ENCODE peak calls at places on chromosome 5, in seven cellular contexts. One of them, this sample, is unnamed.

GRCh38 chr5:60668715-60669304 is 31.2 kb downstream of the DEPDC1B start:
- DNase-seq in HepG2: peak
- DNase-seq in H1: no peak
- DNase-seq in K562: peak
- DNase-seq in SK-N-SH: peak
- DNase-seq in HCT116: peak
- DNase-seq in GM12878: no peak
- DNase-seq in this sample: no peak

GRCh38 chr5:142548739-142549275 is 137.1 kb downstream of the FGF1 start:
- DNase-seq in HepG2: peak
- DNase-seq in H1: peak
- DNase-seq in K562: peak
- DNase-seq in SK-N-SH: peak
- DNase-seq in HCT116: peak
- DNase-seq in GM12878: peak
- DNase-seq in this sample: peak

GRCh38 chr5:103256178-103256577 is 2.4 kb upstream of the MACIR start:
- DNase-seq in HepG2: peak
- DNase-seq in H1: no peak
- DNase-seq in K562: peak
- DNase-seq in SK-N-SH: no peak
- DNase-seq in HCT116: no peak
- DNase-seq in GM12878: no peak
- DNase-seq in this sample: no peak

GRCh38 chr5:139873033-139873794 is 77.6 kb downstream of the PSD2 start:
- DNase-seq in HepG2: no peak
- DNase-seq in H1: no peak
- DNase-seq in K562: no peak
- DNase-seq in SK-N-SH: no peak
- DNase-seq in HCT116: no peak
- DNase-seq in GM12878: no peak
- DNase-seq in this sample: no peak

GRCh38 chr5:141640698-141641097 is 3.9 kb downstream of the RELL2 start:
- DNase-seq in HepG2: no peak
- DNase-seq in H1: no peak
- DNase-seq in K562: no peak
- DNase-seq in SK-N-SH: no peak
- DNase-seq in HCT116: no peak
- DNase-seq in GM12878: no peak
- DNase-seq in this sample: no peak

GRCh38 chr5:40364441-40364840 is 315.3 kb upstream of the PTGER4 start:
- DNase-seq in HepG2: no peak
- DNase-seq in H1: no peak
- DNase-seq in K562: no peak
- DNase-seq in SK-N-SH: no peak
- DNase-seq in HCT116: no peak
- DNase-seq in GM12878: no peak
- DNase-seq in this sample: no peak

GRCh38 chr5:123673107-123673506 is 161.1 kb downstream of the CSNK1G3 start:
- DNase-seq in HepG2: peak
- DNase-seq in H1: no peak
- DNase-seq in K562: no peak
- DNase-seq in SK-N-SH: no peak
- DNase-seq in HCT116: no peak
- DNase-seq in GM12878: no peak
- DNase-seq in this sample: no peak

GRCh38 chr5:2981652-2982051 is 230.2 kb upstream of the IRX2 start:
- DNase-seq in HepG2: no peak
- DNase-seq in H1: no peak
- DNase-seq in K562: no peak
- DNase-seq in SK-N-SH: no peak
- DNase-seq in HCT116: no peak
- DNase-seq in GM12878: no peak
- DNase-seq in this sample: no peak

GRCh38 chr5:150065346-150065745 is 21.0 kb downstream of the CSF1R start:
- DNase-seq in HepG2: peak
- DNase-seq in H1: no peak
- DNase-seq in K562: peak
- DNase-seq in SK-N-SH: no peak
- DNase-seq in HCT116: no peak
- DNase-seq in GM12878: no peak
- DNase-seq in this sample: no peak

GRCh38 chr5:1464096-1464446 is 18.8 kb upstream of the SLC6A3 start:
- DNase-seq in HepG2: no peak
- DNase-seq in H1: no peak
- DNase-seq in K562: no peak
- DNase-seq in SK-N-SH: peak
- DNase-seq in HCT116: no peak
- DNase-seq in GM12878: no peak
- DNase-seq in this sample: no peak

GRCh38 chr5:40916213-40916612 is 6.9 kb downstream of the C7 start:
- DNase-seq in HepG2: no peak
- DNase-seq in H1: no peak
- DNase-seq in K562: no peak
- DNase-seq in SK-N-SH: no peak
- DNase-seq in HCT116: no peak
- DNase-seq in GM12878: no peak
- DNase-seq in this sample: no peak

GRCh38 chr5:144698454-144698853 is 527.8 kb downstream of the KCTD16 start:
- DNase-seq in HepG2: no peak
- DNase-seq in H1: no peak
- DNase-seq in K562: no peak
- DNase-seq in SK-N-SH: no peak
- DNase-seq in HCT116: no peak
- DNase-seq in GM12878: no peak
- DNase-seq in this sample: no peak

GRCh38 chr5:1701194-1701593 is 98.4 kb downstream of the MRPL36 start:
- DNase-seq in HepG2: no peak
- DNase-seq in H1: no peak
- DNase-seq in K562: no peak
- DNase-seq in SK-N-SH: no peak
- DNase-seq in HCT116: no peak
- DNase-seq in GM12878: no peak
- DNase-seq in this sample: no peak

GRCh38 chr5:177209610-177210009 is 76.0 kb downstream of the NSD1 start:
- DNase-seq in HepG2: no peak
- DNase-seq in H1: no peak
- DNase-seq in K562: no peak
- DNase-seq in SK-N-SH: no peak
- DNase-seq in HCT116: no peak
- DNase-seq in GM12878: no peak
- DNase-seq in this sample: no peak

GRCh38 chr5:27010646-27011045 is 27.7 kb downstream of the CDH9 start:
- DNase-seq in HepG2: no peak
- DNase-seq in H1: no peak
- DNase-seq in K562: no peak
- DNase-seq in SK-N-SH: no peak
- DNase-seq in HCT116: no peak
- DNase-seq in GM12878: no peak
- DNase-seq in this sample: no peak

GRCh38 chr5:149517461-149518122 is 33.6 kb downstream of the CSNK1A1 start:
- DNase-seq in HepG2: no peak
- DNase-seq in H1: no peak
- DNase-seq in K562: no peak
- DNase-seq in SK-N-SH: no peak
- DNase-seq in HCT116: no peak
- DNase-seq in GM12878: no peak
- DNase-seq in this sample: no peak

GRCh38 chr5:27241564-27242257 is 203.3 kb upstream of the CDH9 start:
- DNase-seq in HepG2: no peak
- DNase-seq in H1: no peak
- DNase-seq in K562: no peak
- DNase-seq in SK-N-SH: no peak
- DNase-seq in HCT116: no peak
- DNase-seq in GM12878: no peak
- DNase-seq in this sample: peak

GRCh38 chr5:150153957-150154617 is 1.6 kb downstream of the PDGFRB start:
- DNase-seq in HepG2: peak
- DNase-seq in H1: no peak
- DNase-seq in K562: no peak
- DNase-seq in SK-N-SH: no peak
- DNase-seq in HCT116: no peak
- DNase-seq in GM12878: no peak
- DNase-seq in this sample: no peak

DNA sequence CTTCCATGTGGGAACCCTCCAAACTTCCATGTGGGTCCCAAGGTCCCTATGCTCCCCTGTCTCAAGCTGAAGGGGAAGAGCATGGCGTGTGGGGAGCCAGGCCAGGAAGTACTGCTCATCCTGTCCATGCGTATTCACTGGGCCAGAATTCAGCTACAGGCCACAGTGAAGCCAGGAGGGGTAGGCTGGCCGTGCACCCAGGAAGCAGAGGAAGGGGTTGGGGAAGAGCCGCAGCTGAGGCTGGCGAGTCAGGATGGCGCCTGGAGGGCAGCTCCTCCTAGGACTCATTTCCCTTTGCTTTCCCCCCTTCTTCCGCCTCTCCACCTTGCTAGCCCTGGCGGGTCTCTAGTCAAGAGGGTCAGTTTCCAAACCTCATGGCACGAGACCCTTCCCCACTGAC is 57.4 kb downstream of the ROPN1L start:
- DNase-seq in HepG2: no peak
- DNase-seq in H1: no peak
- DNase-seq in K562: no peak
- DNase-seq in SK-N-SH: no peak
- DNase-seq in HCT116: no peak
- DNase-seq in GM12878: no peak
- DNase-seq in this sample: no peak
- TF ChIP-seq SIN3A in HepG2: no peak
- TF ChIP-seq SIN3A in H1: no peak
- TF ChIP-seq SIN3A in K562: no peak
- TF ChIP-seq SIN3A in SK-N-SH: no peak
- TF ChIP-seq SIN3A in HCT116: no peak
- TF ChIP-seq SIN3A in GM12878: no peak
- TF ChIP-seq SIN3A in this sample: no peak

GRCh38 chr5:163475416-163475815 is 15.0 kb downstream of the HMMR start:
- DNase-seq in HepG2: no peak
- DNase-seq in H1: no peak
- DNase-seq in K562: no peak
- DNase-seq in SK-N-SH: no peak
- DNase-seq in HCT116: no peak
- DNase-seq in GM12878: no peak
- DNase-seq in this sample: no peak

GRCh38 chr5:163478982-163479271 is 18.5 kb downstream of the HMMR start:
- DNase-seq in HepG2: no peak
- DNase-seq in H1: no peak
- DNase-seq in K562: no peak
- DNase-seq in SK-N-SH: no peak
- DNase-seq in HCT116: no peak
- DNase-seq in GM12878: no peak
- DNase-seq in this sample: no peak

GRCh38 chr5:163478126-163478981 is 17.9 kb downstream of the HMMR start:
- DNase-seq in HepG2: no peak
- DNase-seq in H1: no peak
- DNase-seq in K562: no peak
- DNase-seq in SK-N-SH: no peak
- DNase-seq in HCT116: no peak
- DNase-seq in GM12878: no peak
- DNase-seq in this sample: no peak

DNA sequence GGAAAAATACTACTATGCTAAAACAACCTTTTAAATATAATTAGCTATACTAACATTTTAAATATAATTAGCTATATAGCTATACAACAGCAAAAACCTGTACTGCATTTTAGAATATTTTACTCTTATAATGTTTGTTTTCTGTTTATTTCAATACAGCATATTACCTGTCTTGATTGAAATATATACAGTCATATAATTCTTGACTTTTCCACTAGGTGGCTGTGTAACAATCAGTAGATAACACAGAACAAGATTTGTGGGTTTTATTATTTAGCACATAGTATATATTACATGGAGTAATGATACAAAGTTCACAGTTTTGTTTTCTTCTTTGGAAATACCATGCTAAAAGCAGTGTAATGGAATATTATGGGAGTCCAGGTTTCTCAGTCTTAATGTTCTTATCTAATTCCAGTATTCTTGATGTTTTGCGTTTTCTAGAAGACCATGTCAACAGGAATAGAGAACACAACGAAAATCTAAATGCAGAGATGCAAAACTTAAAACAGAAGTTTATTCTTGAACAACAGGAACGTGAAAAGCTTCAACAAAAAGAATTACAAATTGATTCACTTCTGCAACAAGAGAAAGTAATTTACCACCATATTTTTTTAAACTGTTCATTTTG is 13.3 kb downstream of the HMMR start:
- DNase-seq in HepG2: no peak
- DNase-seq in H1: no peak
- DNase-seq in K562: no peak
- DNase-seq in SK-N-SH: no peak
- DNase-seq in HCT116: no peak
- DNase-seq in GM12878: no peak
- DNase-seq in this sample: no peak
- TF ChIP-seq CTCF in HepG2: peak
- TF ChIP-seq CTCF in H1: no peak
- TF ChIP-seq CTCF in K562: no peak
- TF ChIP-seq CTCF in SK-N-SH: peak
- TF ChIP-seq CTCF in HCT116: peak
- TF ChIP-seq CTCF in GM12878: peak
- TF ChIP-seq CTCF in this sample: peak

GRCh38 chr5:169906745-169907649 is 73.3 kb downstream of the INSYN2B start:
- DNase-seq in HepG2: no peak
- DNase-seq in H1: no peak
- DNase-seq in K562: no peak
- DNase-seq in SK-N-SH: no peak
- DNase-seq in HCT116: no peak
- DNase-seq in GM12878: no peak
- DNase-seq in this sample: no peak
- TF ChIP-seq SIN3A in HepG2: no peak
- TF ChIP-seq SIN3A in H1: no peak
- TF ChIP-seq SIN3A in K562: no peak
- TF ChIP-seq SIN3A in SK-N-SH: no peak
- TF ChIP-seq SIN3A in HCT116: no peak
- TF ChIP-seq SIN3A in GM12878: no peak
- TF ChIP-seq SIN3A in this sample: no peak

DNA sequence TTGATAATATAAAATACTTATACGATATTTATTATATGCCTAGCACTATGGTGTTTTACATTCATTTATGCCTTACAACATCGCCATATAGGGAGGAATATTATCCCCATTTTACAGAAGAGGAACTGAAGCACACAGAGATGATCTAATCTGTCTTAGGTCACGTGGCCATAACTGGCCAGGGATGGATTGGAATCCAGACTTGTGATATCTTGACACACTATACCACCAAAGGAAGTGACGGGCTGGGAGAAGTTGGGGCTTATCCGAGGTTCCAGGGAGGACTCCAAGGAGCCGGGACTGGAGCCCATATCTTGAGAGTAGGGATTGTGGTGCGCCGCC is 129.8 kb downstream of the TMEM174 start:
- DNase-seq in HepG2: no peak
- DNase-seq in H1: no peak
- DNase-seq in K562: no peak
- DNase-seq in SK-N-SH: no peak
- DNase-seq in HCT116: no peak
- DNase-seq in GM12878: no peak
- DNase-seq in this sample: no peak
- TF ChIP-seq CTCF in HepG2: no peak
- TF ChIP-seq CTCF in H1: no peak
- TF ChIP-seq CTCF in K562: no peak
- TF ChIP-seq CTCF in SK-N-SH: no peak
- TF ChIP-seq CTCF in HCT116: no peak
- TF ChIP-seq CTCF in GM12878: no peak
- TF ChIP-seq CTCF in this sample: no peak